ENCODE peak calls at places on chromosomes 11 and 22, in four cellular contexts. D is T-helper 2 cell, S is mesenchymal stem cell, Y is SHP77 treated with DMSO at 0.1 percent for 48 hours. X is an unnamed sample.

GRCh38 chr11:2652362-2652761 is 47.4 kb downstream of the KCNQ1OT1 start:
- DNase-seq in D (no peak), S (no peak), Y (no peak), X (no peak)

GRCh38 chr11:61141601-61142028 is 19.6 kb downstream of the VPS37C start:
- DNase-seq in D (no peak), S (no peak), Y (peak), X (no peak)

GRCh38 chr11:116179346-116179850 is 593.4 kb downstream of the BUD13 start:
- DNase-seq in D (no peak), S (no peak), Y (no peak), X (peak)

GRCh38 chr11:103737791-103738190 is 298.6 kb upstream of the DDI1 start:
- DNase-seq in D (no peak), S (no peak), Y (no peak), X (no peak)

GRCh38 chr22:39142088-39142667 is 10.3 kb downstream of the CBX7 start:
- DNase-seq in D (no peak), S (no peak), Y (no peak), X (no peak)

GRCh38 chr11:131041331-131042040 is 125.2 kb upstream of the SNX19 start:
- DNase-seq in D (no peak), S (no peak), Y (no peak), X (no peak)

GRCh38 chr11:45282070-45282469 is 4.1 kb downstream of the SYT13 start:
- DNase-seq in D (no peak), S (no peak), Y (no peak), X (no peak)

GRCh38 chr22:43289551-43289963 is 53.6 kb downstream of the SCUBE1 start:
- DNase-seq in D (no peak), S (peak), Y (no peak), X (peak)

GRCh38 chr22:23302171-23303002 is 122.1 kb downstream of the BCR start:
- DNase-seq in D (no peak), S (peak), Y (no peak), X (peak)

GRCh38 chr11:73576226-73576625 is 21.7 kb downstream of the FAM168A start:
- DNase-seq in D (no peak), S (no peak), Y (no peak), X (no peak)

GRCh38 chr11:43285826-43286225 is 26.0 kb upstream of the API5 start:
- DNase-seq in D (no peak), S (no peak), Y (no peak), X (no peak)